ENCODE peak calls at places on chromosome 18, in ten cellular contexts. Z is MM.1S; G is psoas muscle; R is Caco-2; Y is CD8-positive, alpha-beta T cell; M is heart right ventricle; J is lower lobe of right lung; C is left lung; U is adrenal gland; D is astrocyte. L is an unnamed sample.

GRCh38 chr18:47863041-47863440 is 67.4 kb downstream of the SMAD2 start:
- DNase-seq in Z (no peak), G (no peak), R (no peak), Y (no peak), M (peak; percentile 36), J (no peak), C (no peak), U (no peak), D (no peak), L (no peak)

GRCh38 chr18:73283788-73284187 is 416.0 kb upstream of the NETO1 start:
- DNase-seq in Z (no peak), G (no peak), R (no peak), Y (no peak), M (no peak), J (no peak), C (no peak), U (no peak), D (peak; percentile 73), L (no peak)

GRCh38 chr18:63099026-63099840 is 220.3 kb downstream of the BCL2 start:
- DNase-seq in Z (no peak), G (no peak), R (no peak), Y (no peak), M (no peak), J (no peak), C (no peak), U (no peak), D (no peak), L (no peak)

GRCh38 chr18:61992285-61992684 is 99.5 kb upstream of the RNF152 start:
- DNase-seq in Z (no peak), G (no peak), R (no peak), Y (no peak), M (no peak), J (no peak), C (no peak), U (no peak), D (peak; percentile 91), L (no peak)

GRCh38 chr18:3877678-3878077 is 427.7 kb downstream of the TGIF1 start:
- DNase-seq in Z (no peak), G (no peak), R (no peak), Y (no peak), M (no peak), J (no peak), C (no peak), U (no peak), D (no peak), L (no peak)

GRCh38 chr18:26159353-26159752 is 25.7 kb downstream of the PSMA8 start:
- DNase-seq in Z (peak; percentile 28), G (no peak), R (no peak), Y (no peak), M (no peak), J (no peak), C (no peak), U (no peak), D (no peak), L (no peak)

GRCh38 chr18:13120967-13121586 is 97.5 kb upstream of the LDLRAD4 start:
- DNase-seq in Z (no peak), G (no peak), R (no peak), Y (no peak), M (no peak), J (no peak), C (no peak), U (no peak), D (peak; percentile 82), L (no peak)

GRCh38 chr18:500556-501405 is at the start of gene COLEC12:
- DNase-seq in Z (no peak), G (peak; percentile 60), R (no peak), Y (no peak), M (peak; percentile 33), J (peak; percentile 75), C (peak; percentile 51), U (no peak), D (no peak), L (no peak)

GRCh38 chr18:3596324-3597158 is 146.6 kb downstream of the TGIF1 start:
- DNase-seq in Z (no peak), G (peak; percentile 63), R (peak; percentile 57), Y (peak; percentile 60), M (peak; percentile 72), J (peak; percentile 62), C (peak; percentile 72), U (peak; percentile 82), D (peak; percentile 39), L (no peak)

GRCh38 chr18:31512203-31512764 is 14.3 kb downstream of the DSG2 start:
- DNase-seq in Z (no peak), G (no peak), R (peak; percentile 85), Y (no peak), M (no peak), J (no peak), C (no peak), U (no peak), D (peak; percentile 92), L (no peak)

GRCh38 chr18:75880913-75881504 is 453.5 kb upstream of the SMIM21 start:
- DNase-seq in Z (no peak), G (no peak), R (no peak), Y (no peak), M (no peak), J (no peak), C (no peak), U (no peak), D (no peak), L (no peak)

DNA sequence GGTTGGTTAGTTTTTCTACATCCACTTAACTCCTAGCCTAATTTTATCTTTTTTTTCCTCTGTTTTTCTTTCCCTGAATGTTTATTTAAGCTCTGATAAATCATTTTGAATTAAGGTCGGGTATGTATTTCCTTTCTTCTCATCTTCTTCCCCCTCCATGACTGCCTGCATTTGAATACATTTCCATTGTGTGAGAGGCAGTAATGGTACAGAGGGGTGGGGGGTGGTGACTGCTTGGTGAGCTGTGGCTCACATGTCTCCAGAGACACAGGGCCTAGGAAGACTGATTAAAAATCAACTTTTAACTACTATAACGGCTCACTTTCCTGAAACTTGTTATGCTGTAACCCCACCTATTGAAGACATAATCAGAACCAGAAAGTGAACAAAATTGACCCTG is 58.0 kb downstream of the NEDD4L start:
- DNase-seq in Z (no peak), G (no peak), R (no peak), Y (no peak), M (no peak), J (no peak), C (no peak), U (no peak), D (no peak), L (no peak)
- H3K36me3 ChIP-seq in Z (no peaks in the 10 kb centered on the region), G (no peaks in the 10 kb centered on the region), R (no peaks in the 10 kb centered on the region), Y (no peaks in the 10 kb centered on the region), M (no peaks in the 10 kb centered on the region), J (no peaks in the 10 kb centered on the region), C (no peaks in the 10 kb centered on the region), U (no peaks in the 10 kb centered on the region), D (no peaks in the 10 kb centered on the region), L (no peaks in the 10 kb centered on the region)

GRCh38 chr18:9951022-9951859 is 37.4 kb downstream of the VAPA start:
- DNase-seq in Z (peak; percentile 29), G (no peak), R (peak; percentile 54), Y (no peak), M (no peak), J (no peak), C (no peak), U (no peak), D (peak; percentile 65), L (peak; percentile 58)
- H3K4me1 ChIP-seq in Z (no peaks in the 10 kb centered on the region), G (peaks cover 12% of the 10 kb centered on the region), R (no peaks in the 10 kb centered on the region), Y (no peaks in the 10 kb centered on the region), M (peaks cover 14% of the 10 kb centered on the region), J (peaks cover 19% of the 10 kb centered on the region), C (peaks cover 32% of the 10 kb centered on the region), U (peaks cover 31% of the 10 kb centered on the region), D (no peaks in the 10 kb centered on the region), L (no peaks in the 10 kb centered on the region)

GRCh38 chr18:24369420-24369819 is 28.2 kb downstream of the OSBPL1A start:
- DNase-seq in Z (no peak), G (no peak), R (no peak), Y (no peak), M (no peak), J (no peak), C (no peak), U (no peak), D (peak; percentile 42), L (no peak)

GRCh38 chr18:24364177-24364576 is 33.4 kb downstream of the OSBPL1A start:
- DNase-seq in Z (no peak), G (no peak), R (no peak), Y (no peak), M (no peak), J (no peak), C (no peak), U (no peak), D (no peak), L (no peak)

GRCh38 chr18:24362757-24363156 is 34.9 kb downstream of the OSBPL1A start:
- DNase-seq in Z (no peak), G (no peak), R (peak; percentile 38), Y (no peak), M (no peak), J (no peak), C (no peak), U (no peak), D (no peak), L (no peak)

GRCh38 chr18:24368749-24369148 is 28.9 kb downstream of the OSBPL1A start:
- DNase-seq in Z (no peak), G (no peak), R (no peak), Y (no peak), M (no peak), J (no peak), C (no peak), U (no peak), D (no peak), L (no peak)

GRCh38 chr18:24366328-24366727 is 31.3 kb downstream of the OSBPL1A start:
- DNase-seq in Z (no peak), G (no peak), R (no peak), Y (no peak), M (no peak), J (no peak), C (no peak), U (no peak), D (no peak), L (no peak)
- H3K36me3 ChIP-seq in Z (no peaks in the 10 kb centered on the region), G (no peaks in the 10 kb centered on the region), R (no peaks in the 10 kb centered on the region), Y (no peaks in the 10 kb centered on the region), M (no peaks in the 10 kb centered on the region), J (peaks cover 4% of the 10 kb centered on the region), C (no peaks in the 10 kb centered on the region), U (no peaks in the 10 kb centered on the region), D (no peaks in the 10 kb centered on the region), L (peaks cover 3% of the 10 kb centered on the region)

GRCh38 chr18:51516478-51517038 is 319.1 kb upstream of the MEX3C start:
- DNase-seq in Z (peak; percentile 47), G (no peak), R (no peak), Y (no peak), M (no peak), J (no peak), C (no peak), U (no peak), D (no peak), L (no peak)

GRCh38 chr18:51514128-51514527 is 316.6 kb upstream of the MEX3C start:
- DNase-seq in Z (no peak), G (no peak), R (no peak), Y (no peak), M (no peak), J (no peak), C (no peak), U (no peak), D (no peak), L (no peak)

GRCh38 chr18:51510020-51510419 is 312.5 kb upstream of the MEX3C start:
- DNase-seq in Z (no peak), G (no peak), R (no peak), Y (no peak), M (no peak), J (no peak), C (no peak), U (no peak), D (no peak), L (no peak)

DNA sequence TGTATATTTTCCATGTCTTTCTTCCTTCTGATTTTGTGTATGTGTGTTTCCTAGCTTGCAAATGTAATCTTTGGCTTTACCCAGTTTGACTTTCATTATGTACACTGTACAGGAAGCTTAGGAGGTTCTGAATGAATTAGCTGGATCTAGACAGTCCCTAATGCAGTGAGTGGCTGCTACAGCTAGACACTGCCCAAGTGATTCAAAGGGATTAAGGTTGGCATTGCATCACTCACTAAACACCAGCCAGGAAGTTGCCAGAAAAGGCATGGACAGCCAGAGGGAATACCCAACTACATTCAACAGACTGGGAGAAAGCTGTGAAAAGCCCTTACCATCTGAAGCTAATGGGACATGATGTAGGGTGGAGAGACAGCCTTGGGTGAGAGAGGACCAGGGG is 316.0 kb upstream of the MEX3C start:
- DNase-seq in Z (no peak), G (no peak), R (no peak), Y (no peak), M (no peak), J (no peak), C (no peak), U (no peak), D (no peak), L (no peak)
- H3K4me1 ChIP-seq in Z (peaks cover 41% of the 10 kb centered on the region), G (no peaks in the 10 kb centered on the region), R (no peaks in the 10 kb centered on the region), Y (no peaks in the 10 kb centered on the region), M (no peaks in the 10 kb centered on the region), J (no peaks in the 10 kb centered on the region), C (no peaks in the 10 kb centered on the region), U (no peaks in the 10 kb centered on the region), D (no peaks in the 10 kb centered on the region), L (no peaks in the 10 kb centered on the region)

L was measured in iPS DF 6.9.